ENCODE peak calls at places on chromosomes 16 and 17, in nine cellular contexts. A is A549; C is CD8-positive, alpha-beta T cell; H is mesendoderm; R is brain microvascular endothelial cell; N is hepatocyte; G is Panc1; V is HCT116; F is GM23338. Z is an unnamed sample.

GRCh38 chr17:41692722-41693521 is 4.2 kb downstream of the EIF1 start:
- DNase-seq in H (no peak), N (no peak), F (no peak), R (no peak), C (no peak), V (no peak), A (no peak), G (no peak), Z (no peak)

GRCh38 chr17:42818379-42818778 is 5.7 kb downstream of the BECN1 start:
- DNase-seq in G (no peak), A (no peak), H (no peak), R (no peak), V (no peak), F (no peak), N (no peak), C (no peak), Z (no peak)

GRCh38 chr17:47838636-47839035 is 2.4 kb downstream of the SCRN2 start:
- DNase-seq in N (no peak), H (no peak), V (no peak), R (no peak), A (no peak), G (no peak), F (no peak), C (no peak), Z (no peak)

GRCh38 chr16:52492789-52493357 is 54.1 kb downstream of the TOX3 start:
- DNase-seq in C (no peak), V (no peak), H (no peak), F (no peak), A (no peak), R (no peak), N (peak), G (no peak), Z (no peak)

GRCh38 chr16:1282275-1282995 is 26.6 kb downstream of the TPSD1 start:
- DNase-seq in R (no peak), N (no peak), F (no peak), C (no peak), A (no peak), H (no peak), G (no peak), V (no peak), Z (no peak)

GRCh38 chr16:84976644-84977400 is 34.5 kb downstream of the ZDHHC7 start:
- DNase-seq in R (no peak), F (no peak), N (peak), A (no peak), C (no peak), V (no peak), G (no peak), H (no peak), Z (no peak)

GRCh38 chr17:73318861-73319260 is 7.1 kb upstream of the CDC42EP4 start:
- DNase-seq in G (no peak), N (no peak), R (no peak), H (peak), F (no peak), V (no peak), A (no peak), C (no peak), Z (no peak)

GRCh38 chr16:4454618-4455017 is 19.8 kb downstream of the NMRAL1 start:
- DNase-seq in N (no peak), C (no peak), A (no peak), F (peak), H (peak), V (no peak), G (no peak), R (no peak), Z (no peak)

GRCh38 chr16:13919330-13919682 is 648 bp upstream of the ERCC4 start:
- DNase-seq in G (no peak), V (peak), R (no peak), N (peak), H (no peak), F (peak), C (no peak), A (peak), Z (no peak)

GRCh38 chr17:15456972-15457722 is 10.3 kb downstream of the CDRT4 start:
- DNase-seq in F (no peak), C (no peak), V (no peak), A (no peak), H (peak), N (peak), G (no peak), R (peak), Z (no peak)

GRCh38 chr17:59621771-59622170 is 2.1 kb downstream of the CLTC start:
- DNase-seq in H (no peak), N (no peak), F (no peak), R (no peak), C (no peak), G (no peak), V (no peak), A (no peak), Z (no peak)

GRCh38 chr16:75550211-75550662 is 5.8 kb downstream of the TMEM231 start:
- DNase-seq in C (no peak), A (peak), F (peak), N (peak), G (no peak), V (no peak), H (peak), R (peak), Z (peak)

DNA sequence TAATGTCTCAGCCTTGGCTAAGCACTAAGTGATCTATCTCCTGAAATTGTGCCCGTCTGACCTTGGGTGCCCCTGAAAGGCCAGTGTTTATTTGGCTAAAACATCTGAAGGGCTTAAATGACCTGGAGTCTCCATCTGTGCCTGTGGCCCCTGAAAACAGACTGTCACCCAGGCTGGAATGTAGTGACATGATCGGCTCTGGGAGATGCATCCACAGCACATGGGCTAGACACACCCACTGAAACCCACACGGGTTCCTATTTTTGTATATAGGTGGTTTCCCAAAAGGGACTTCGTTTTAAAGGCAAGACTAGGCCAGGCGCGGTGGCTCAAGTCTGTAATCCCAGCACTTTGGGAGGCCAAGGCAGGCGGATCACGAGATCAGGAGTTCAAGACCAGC is 13.5 kb downstream of the CEP295NL start:
- DNase-seq in H (no peak), C (no peak), V (no peak), R (no peak), F (no peak), G (no peak), N (no peak), A (no peak), Z (no peak)
- H3K27ac ChIP-seq in H (no peak), C (no peak), V (no peak), R (no peak), F (no peak), G (no peak), N (no peak), A (no peak), Z (no peak)

DNA sequence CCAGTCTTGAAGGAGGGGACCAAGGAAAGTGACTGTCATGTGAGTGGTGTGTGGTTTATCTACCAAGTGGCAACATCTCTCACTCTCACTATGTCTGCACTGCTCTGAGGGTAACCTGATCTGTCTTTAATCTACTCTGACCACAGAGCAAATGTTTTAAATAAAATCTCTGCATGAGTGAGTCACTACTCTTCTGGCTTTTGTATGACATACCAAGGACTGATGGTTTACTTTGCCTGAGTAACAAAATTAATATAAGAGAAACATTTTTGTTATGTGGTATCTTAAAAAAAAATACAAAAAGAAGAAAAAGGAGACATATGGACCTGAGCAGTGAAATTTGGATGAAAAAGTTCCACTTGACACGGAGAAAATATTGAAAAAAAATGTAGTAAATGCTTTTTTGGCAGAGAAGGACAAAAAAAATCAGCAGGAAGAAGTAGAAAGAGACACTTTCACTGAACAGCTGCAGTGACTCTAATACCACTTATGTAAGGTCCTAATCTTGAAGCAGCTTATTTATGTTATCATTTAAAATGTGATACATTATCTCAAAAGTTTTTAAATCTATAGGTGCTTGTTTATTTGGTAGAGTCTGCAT is 240.6 kb downstream of the MAP2K6 start:
- DNase-seq in C (no peak), A (no peak), F (no peak), N (peak), G (no peak), V (no peak), H (peak), R (peak), Z (peak)
- H3K27ac ChIP-seq in C (no peak), A (no peak), F (no peak), N (peak), G (no peak), V (no peak), H (no peak), R (no peak), Z (no peak)

GRCh38 chr16:58301052-58301451 is 6.2 kb upstream of the PRSS54 start:
- DNase-seq in F (no peak), R (no peak), A (no peak), G (no peak), H (no peak), V (no peak), C (no peak), N (no peak), Z (no peak)

DNA sequence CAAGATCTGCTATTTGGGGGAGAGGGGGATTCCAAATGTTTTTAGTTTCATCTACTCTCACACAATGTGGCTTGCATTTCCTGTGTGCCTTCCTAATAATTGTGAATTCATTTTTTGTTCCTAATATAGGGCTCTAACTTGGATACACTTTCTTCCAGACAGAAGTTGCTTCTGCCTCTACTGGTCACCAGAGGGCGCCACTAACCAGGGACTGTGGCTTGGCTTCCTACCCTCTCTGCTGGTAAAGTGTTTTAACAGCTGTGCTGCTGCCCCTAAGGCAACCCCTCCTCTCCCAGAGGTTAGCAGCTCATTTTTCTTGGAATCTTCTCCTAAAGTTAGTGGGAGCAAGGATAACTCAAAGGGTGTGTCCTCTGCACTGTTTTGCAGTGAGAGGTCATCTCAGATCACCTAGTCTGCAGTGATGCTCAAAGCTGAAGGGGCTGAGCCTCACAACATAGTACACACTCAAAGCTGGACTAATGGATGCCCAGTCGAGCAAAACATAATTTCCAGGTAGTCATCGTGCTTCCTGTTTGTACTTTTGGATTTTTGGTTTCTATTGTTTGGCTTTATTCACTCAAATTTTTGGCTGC is 5.0 kb upstream of the PRSS54 start:
- DNase-seq in G (no peak), V (peak), A (no peak), R (no peak), H (peak), N (peak), C (no peak), F (peak), Z (no peak)
- H3K27ac ChIP-seq in G (no peak), V (no peak), A (no peak), R (no peak), H (no peak), N (no peak), C (no peak), F (no peak), Z (no peak)

GRCh38 chr17:63402808-63403207 is 43.3 kb downstream of the CYB561 start:
- DNase-seq in F (no peak), V (no peak), C (no peak), A (no peak), N (no peak), H (no peak), G (no peak), R (peak), Z (no peak)
- H3K27ac ChIP-seq in F (no peak), V (no peak), C (no peak), A (no peak), N (peak), H (no peak), G (no peak), R (no peak), Z (no peak)

GRCh38 chr16:24508614-24509013 is 30.8 kb upstream of the RBBP6 start:
- DNase-seq in R (peak), G (no peak), C (no peak), F (no peak), H (peak), N (peak), A (no peak), V (no peak), Z (no peak)

GRCh38 chr16:24507959-24508358 is 31.4 kb upstream of the RBBP6 start:
- DNase-seq in A (no peak), C (no peak), H (no peak), N (no peak), R (no peak), F (no peak), G (no peak), V (no peak), Z (no peak)

GRCh38 chr16:24504467-24505345 is 34.7 kb upstream of the RBBP6 start:
- DNase-seq in V (peak), C (peak), N (peak), A (peak), H (peak), G (peak), F (peak), R (peak), Z (no peak)

GRCh38 chr16:24509536-24509935 is 29.8 kb upstream of the RBBP6 start:
- DNase-seq in G (no peak), A (no peak), N (no peak), F (no peak), H (no peak), R (no peak), C (no peak), V (no peak), Z (no peak)

GRCh38 chr16:24505959-24506358 is 33.4 kb upstream of the RBBP6 start:
- DNase-seq in H (no peak), F (no peak), N (no peak), A (no peak), V (no peak), R (no peak), C (no peak), G (no peak), Z (no peak)
- H3K27ac ChIP-seq in H (no peak), F (no peak), N (no peak), A (no peak), V (no peak), R (no peak), C (no peak), G (no peak), Z (no peak)

DNA sequence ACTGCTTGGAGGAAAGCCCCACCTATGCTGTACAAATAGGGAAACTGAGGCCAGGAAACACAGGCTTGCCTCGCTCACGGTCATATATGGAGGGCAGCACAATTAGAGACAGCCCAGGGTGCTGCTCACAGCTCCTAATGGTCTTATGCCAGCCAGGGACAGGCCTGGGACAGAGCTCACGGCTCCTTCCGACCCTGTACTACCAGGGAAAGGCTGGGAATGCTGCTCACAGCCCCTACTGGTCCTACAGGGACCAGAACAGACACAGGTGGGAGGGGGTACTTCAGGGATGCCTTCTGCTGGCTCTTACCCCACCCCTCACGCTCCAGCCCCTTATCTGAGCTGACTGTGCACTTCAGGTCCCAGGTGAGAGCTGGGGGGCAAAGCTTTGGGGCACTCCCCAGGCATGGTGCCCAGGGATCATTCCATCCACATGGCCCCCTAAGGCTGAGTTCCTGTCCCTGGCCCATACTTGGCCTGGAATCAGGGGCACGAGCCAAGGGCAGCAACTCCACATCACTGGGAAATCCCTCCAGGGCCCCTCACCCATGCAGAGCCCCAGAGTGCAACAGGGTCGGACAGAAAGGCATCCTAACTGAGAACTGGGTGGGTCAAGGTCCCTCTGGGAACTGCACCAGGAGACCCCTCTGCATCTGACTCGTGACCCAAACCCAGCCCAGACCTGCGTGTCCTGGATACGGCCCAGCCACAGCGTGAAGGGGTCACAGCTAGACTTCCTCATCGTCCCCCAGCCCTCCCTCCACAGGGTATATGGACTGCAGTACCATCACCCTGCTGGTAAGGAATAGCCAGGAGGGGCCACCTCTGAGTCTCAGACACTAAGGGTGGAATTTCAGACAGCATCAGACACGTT is 5.9 kb downstream of the RHBDF1 start:
- DNase-seq in A (no peak), R (no peak), C (no peak), F (no peak), G (no peak), H (peak), N (no peak), V (no peak), Z (no peak)
- H3K27ac ChIP-seq in A (no peak), R (no peak), C (no peak), F (no peak), G (no peak), H (no peak), N (no peak), V (no peak), Z (no peak)

DNA sequence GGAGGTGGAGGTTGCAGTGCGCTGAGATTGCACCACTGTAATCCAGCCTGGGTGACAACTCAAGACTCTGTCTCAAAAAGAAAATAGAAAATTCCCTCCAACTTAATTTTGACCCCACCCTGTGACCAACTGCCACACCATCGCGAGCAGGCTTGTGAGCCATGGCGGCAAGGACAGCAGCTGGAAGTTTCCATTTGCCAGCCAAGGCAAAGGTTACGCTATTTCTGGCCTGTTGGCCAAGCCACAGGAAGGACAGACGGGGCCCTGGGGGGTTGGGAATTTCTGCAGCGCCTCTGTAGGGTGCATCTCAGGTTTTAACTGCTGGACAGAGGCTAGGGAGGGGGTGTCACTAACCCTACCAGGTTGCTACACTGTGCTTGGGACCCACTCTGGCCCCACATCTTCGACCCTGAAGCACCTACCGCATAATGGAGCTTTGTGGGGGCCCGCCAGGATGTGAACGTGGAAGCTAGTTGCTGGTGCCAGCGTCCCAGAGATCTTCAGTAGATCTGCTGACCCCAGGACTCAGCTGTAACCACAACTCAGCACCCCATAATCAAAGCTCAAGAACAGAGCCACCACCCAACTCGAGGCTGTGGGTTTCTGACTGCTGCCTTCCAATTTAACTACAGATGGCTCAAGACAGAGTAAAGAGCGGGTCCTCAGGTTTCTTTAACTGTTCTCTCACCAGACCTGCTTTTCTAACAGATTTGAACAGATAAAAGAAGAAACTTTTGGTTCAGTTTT is 11.0 kb downstream of the KIFC3 start:
- DNase-seq in V (no peak), F (no peak), H (no peak), R (no peak), A (no peak), C (no peak), N (no peak), G (no peak), Z (no peak)
- H3K27ac ChIP-seq in V (no peak), F (no peak), H (no peak), R (no peak), A (peak), C (no peak), N (no peak), G (no peak), Z (no peak)

GRCh38 chr16:86581458-86581857 is 3.1 kb downstream of the FOXL1 start:
- DNase-seq in G (no peak), A (no peak), H (no peak), F (no peak), N (no peak), C (no peak), V (no peak), R (no peak), Z (no peak)
- H3K27ac ChIP-seq in G (peak), A (no peak), H (no peak), F (no peak), N (no peak), C (no peak), V (no peak), R (peak), Z (no peak)

GRCh38 chr17:21021208-21021803 is 21.5 kb downstream of the USP22 start:
- DNase-seq in C (no peak), V (no peak), H (no peak), R (no peak), N (no peak), F (no peak), G (no peak), A (no peak), Z (no peak)
- H3K27ac ChIP-seq in C (no peak), V (no peak), H (no peak), R (no peak), N (no peak), F (no peak), G (no peak), A (no peak), Z (no peak)

DNA sequence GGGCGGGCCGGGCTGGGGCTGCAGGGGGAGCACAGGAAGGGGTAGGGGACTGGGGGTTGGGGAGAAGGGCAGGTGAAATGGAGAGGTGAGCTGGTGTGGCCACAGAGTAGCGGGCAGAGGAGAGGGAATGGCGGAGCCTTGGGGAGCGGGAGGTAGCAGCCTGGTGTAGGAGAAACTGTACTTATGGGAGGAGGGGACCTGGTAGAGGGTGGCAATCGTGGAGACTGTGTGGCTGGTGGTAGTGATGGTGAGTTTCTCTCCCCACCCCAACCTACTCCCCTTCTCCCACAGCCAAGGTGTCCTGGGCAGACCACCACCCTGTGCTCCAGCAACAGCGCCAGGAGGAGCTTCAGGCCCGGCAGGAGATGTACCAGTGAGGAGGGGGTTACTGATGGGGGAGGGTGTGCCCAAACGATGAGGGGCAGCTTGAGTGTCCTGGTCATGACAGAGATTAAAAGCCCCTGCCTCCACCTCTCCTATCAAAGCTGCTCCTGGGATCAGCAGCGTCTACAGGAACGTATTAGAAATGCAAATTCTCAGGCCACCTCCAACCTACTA is 831 bp downstream of the ALOX15B start:
- DNase-seq in C (no peak), N (no peak), V (no peak), F (no peak), G (no peak), H (no peak), A (no peak), R (no peak), Z (no peak)
- H3K27ac ChIP-seq in C (no peak), N (no peak), V (no peak), F (no peak), G (no peak), H (no peak), A (no peak), R (no peak), Z (peak)

Z was measured in epithelial cell of prostate.